ENCODE peak calls at places on chromosomes 11 and 22, in five cellular contexts. Q is mammary epithelial cell, D is left ventricle myocardium inferior, X is thoracic aorta, B is lower leg skin. R is an unnamed sample.

GRCh38 chr11:29119116-29119515 is 897.7 kb downstream of the KCNA4 start:
- DNase-seq in D (no peak), X (no peak), B (no peak), Q (no peak), R (peak)

GRCh38 chr22:17785185-17786184 is 11.2 kb upstream of the BID start:
- DNase-seq in B (no peak), X (no peak), Q (peak), D (peak), R (peak)

GRCh38 chr11:112961146-112961668 is at the start of gene NCAM1:
- DNase-seq in Q (peak), D (peak), B (peak), X (peak), R (peak)

GRCh38 chr11:79419120-79419519 is 21.7 kb downstream of the TENM4 start:
- DNase-seq in B (no peak), D (no peak), X (no peak), Q (peak), R (peak)

GRCh38 chr11:66157182-66157864 is 87.3 kb downstream of the PACS1 start:
- DNase-seq in B (no peak), D (no peak), X (no peak), Q (no peak), R (no peak)

GRCh38 chr22:46893281-46894020 is 131.0 kb downstream of the TBC1D22A start:
- DNase-seq in X (no peak), Q (no peak), D (no peak), B (peak), R (no peak)

GRCh38 chr11:72897506-72897905 is 83.3 kb downstream of the ATG16L2 start:
- DNase-seq in X (no peak), B (no peak), Q (peak), D (no peak), R (no peak)

GRCh38 chr11:36425593-36426206 is 84.4 kb downstream of the TRAF6 start:
- DNase-seq in X (no peak), Q (no peak), D (no peak), B (no peak), R (no peak)

GRCh38 chr11:109424893-109425292 is 2.9 kb downstream of the C11orf87 start:
- DNase-seq in X (no peak), B (no peak), Q (peak), D (no peak), R (no peak)

GRCh38 chr22:41840216-41840615 is 7.3 kb downstream of the SREBF2 start:
- DNase-seq in Q (no peak), B (no peak), X (no peak), D (no peak), R (no peak)

GRCh38 chr11:13685461-13686108 is 17.1 kb downstream of the FAR1 start:
- DNase-seq in D (no peak), X (no peak), B (no peak), Q (no peak), R (peak)

GRCh38 chr22:37973271-37974170 is 10.8 kb downstream of the SOX10 start:
- DNase-seq in Q (no peak), B (no peak), X (no peak), D (no peak), R (no peak)

GRCh38 chr22:30420401-30421178 is 5.0 kb upstream of the MTFP1 start:
- DNase-seq in D (no peak), X (no peak), B (no peak), Q (peak), R (peak)

GRCh38 chr11:84313830-84314359 is 1027.7 kb upstream of the CCDC90B start:
- DNase-seq in D (no peak), Q (no peak), X (no peak), B (no peak), R (no peak)

GRCh38 chr22:40685406-40685805 is 6.1 kb downstream of the MCHR1 start:
- DNase-seq in X (no peak), B (no peak), D (no peak), Q (no peak), R (no peak)
- H3K4me3 ChIP-seq in X (no peak), B (no peak), D (no peak), Q (no peak), R (no peak)

GRCh38 chr11:74179234-74180126 is 8.4 kb downstream of the PPME1 start:
- DNase-seq in X (no peak), B (no peak), D (no peak), Q (peak), R (no peak)

GRCh38 chr11:74171630-74172465 is 759 bp downstream of the PPME1 start:
- DNase-seq in D (no peak), Q (peak), X (no peak), B (no peak), R (peak)

GRCh38 chr11:74170694-74171629 is at the start of the genes C2CD3 and PPME1:
- DNase-seq in X (peak), D (peak), B (peak), Q (peak), R (peak)

GRCh38 chr11:74175923-74176322 is 4.8 kb downstream of the PPME1 start:
- DNase-seq in D (no peak), X (no peak), B (no peak), Q (no peak), R (no peak)
- H3K4me3 ChIP-seq in D (no peak), X (no peak), B (no peak), Q (no peak), R (no peak)

DNA sequence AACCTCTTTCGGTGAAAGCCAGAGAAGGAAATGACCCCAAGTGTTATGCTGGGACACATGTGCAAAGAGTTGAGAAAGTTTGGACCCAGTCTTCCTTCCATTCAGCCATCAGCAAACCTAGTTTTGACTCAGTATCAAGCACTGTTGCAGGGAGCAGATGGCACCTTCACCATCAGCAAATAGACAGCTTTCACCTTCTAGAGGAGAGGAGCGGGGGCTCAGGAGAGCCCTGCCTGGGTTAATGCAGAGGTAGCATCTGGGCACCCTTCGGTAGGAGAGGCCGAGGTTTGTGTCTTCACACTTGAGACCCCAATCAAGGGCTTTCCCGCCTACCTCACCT is 16.2 kb upstream of the MFRP start:
- DNase-seq in X (no peak), Q (no peak), D (no peak), B (no peak), R (no peak)
- H3K4me3 ChIP-seq in X (no peak), Q (no peak), D (peak), B (no peak), R (no peak)

DNA sequence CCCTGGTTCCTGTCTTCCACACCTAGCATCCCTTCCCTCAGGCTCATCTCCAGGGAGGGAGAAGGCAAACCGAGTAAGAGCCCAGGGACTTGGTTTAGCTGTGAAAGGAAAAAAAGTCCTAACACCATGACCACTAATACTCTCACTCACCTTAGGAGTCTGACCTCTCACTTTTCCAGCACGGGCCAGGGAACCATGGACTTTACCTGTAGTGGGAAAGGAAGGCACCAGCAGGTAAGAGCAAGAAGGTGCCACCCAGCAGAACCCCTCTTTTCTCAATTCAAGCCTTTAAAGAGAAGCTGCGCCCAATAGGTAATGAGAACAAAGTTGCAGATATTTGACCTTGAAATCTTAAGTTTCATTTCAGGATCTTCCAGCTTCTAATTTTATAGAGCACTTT is 1.1 kb downstream of the FAU start:
- DNase-seq in B (no peak), X (no peak), Q (no peak), D (no peak), R (no peak)
- H3K4me3 ChIP-seq in B (no peak), X (peak), Q (peak), D (peak), R (peak)

R was measured in foreskin fibroblast.